ENCODE peak calls at places on chromosomes 11 and 22, in nine cellular contexts. One of them, this sample, is unnamed.

GRCh38 chr22:18076060-18076497 is 1.7 kb upstream of the PEX26 start:
- DNase-seq in AG04450: peak
- DNase-seq in LNCaP clone FGC: peak
- DNase-seq in CD14-positive monocyte: no peak
- DNase-seq in fibroblast of pulmonary artery: peak
- DNase-seq in colonic mucosa: peak
- DNase-seq in testis: peak
- DNase-seq in CD4-positive, alpha-beta T cell: peak
- DNase-seq in AG09309: peak
- DNase-seq in this sample: peak

GRCh38 chr11:60890696-60891095 is 15.7 kb downstream of the PRPF19 start:
- DNase-seq in AG04450: no peak
- DNase-seq in LNCaP clone FGC: no peak
- DNase-seq in CD14-positive monocyte: no peak
- DNase-seq in fibroblast of pulmonary artery: no peak
- DNase-seq in colonic mucosa: no peak
- DNase-seq in testis: no peak
- DNase-seq in CD4-positive, alpha-beta T cell: no peak
- DNase-seq in AG09309: no peak
- DNase-seq in this sample: no peak

GRCh38 chr11:126968915-126969314 is 31.7 kb downstream of the KIRREL3 start:
- DNase-seq in AG04450: no peak
- DNase-seq in LNCaP clone FGC: no peak
- DNase-seq in CD14-positive monocyte: no peak
- DNase-seq in fibroblast of pulmonary artery: no peak
- DNase-seq in colonic mucosa: no peak
- DNase-seq in testis: peak
- DNase-seq in CD4-positive, alpha-beta T cell: no peak
- DNase-seq in AG09309: no peak
- DNase-seq in this sample: no peak

GRCh38 chr11:72441647-72442267 is 7.4 kb upstream of the CLPB start:
- DNase-seq in AG04450: no peak
- DNase-seq in LNCaP clone FGC: no peak
- DNase-seq in CD14-positive monocyte: no peak
- DNase-seq in fibroblast of pulmonary artery: peak
- DNase-seq in colonic mucosa: no peak
- DNase-seq in testis: peak
- DNase-seq in CD4-positive, alpha-beta T cell: no peak
- DNase-seq in AG09309: no peak
- DNase-seq in this sample: no peak

GRCh38 chr11:92136792-92137191 is 87.8 kb upstream of the FAT3 start:
- DNase-seq in AG04450: no peak
- DNase-seq in LNCaP clone FGC: no peak
- DNase-seq in CD14-positive monocyte: no peak
- DNase-seq in fibroblast of pulmonary artery: no peak
- DNase-seq in colonic mucosa: no peak
- DNase-seq in testis: no peak
- DNase-seq in CD4-positive, alpha-beta T cell: no peak
- DNase-seq in AG09309: no peak
- DNase-seq in this sample: no peak

GRCh38 chr11:1333091-1333772 is 23.8 kb upstream of the TOLLIP start:
- DNase-seq in AG04450: no peak
- DNase-seq in LNCaP clone FGC: no peak
- DNase-seq in CD14-positive monocyte: no peak
- DNase-seq in fibroblast of pulmonary artery: no peak
- DNase-seq in colonic mucosa: no peak
- DNase-seq in testis: no peak
- DNase-seq in CD4-positive, alpha-beta T cell: no peak
- DNase-seq in AG09309: no peak
- DNase-seq in this sample: no peak

GRCh38 chr11:58192229-58192628 is 3.4 kb downstream of the OR9Q2 start:
- DNase-seq in AG04450: no peak
- DNase-seq in LNCaP clone FGC: no peak
- DNase-seq in CD14-positive monocyte: no peak
- DNase-seq in fibroblast of pulmonary artery: no peak
- DNase-seq in colonic mucosa: peak
- DNase-seq in testis: no peak
- DNase-seq in CD4-positive, alpha-beta T cell: no peak
- DNase-seq in AG09309: no peak
- DNase-seq in this sample: no peak

GRCh38 chr11:111949519-111950426 is 12.6 kb downstream of the DIXDC1 start:
- DNase-seq in AG04450: no peak
- DNase-seq in LNCaP clone FGC: no peak
- DNase-seq in CD14-positive monocyte: no peak
- DNase-seq in fibroblast of pulmonary artery: no peak
- DNase-seq in colonic mucosa: no peak
- DNase-seq in testis: no peak
- DNase-seq in CD4-positive, alpha-beta T cell: no peak
- DNase-seq in AG09309: no peak
- DNase-seq in this sample: no peak

GRCh38 chr22:35732116-35732515 is 14.4 kb downstream of the APOL5 start:
- DNase-seq in AG04450: no peak
- DNase-seq in LNCaP clone FGC: no peak
- DNase-seq in CD14-positive monocyte: no peak
- DNase-seq in fibroblast of pulmonary artery: no peak
- DNase-seq in colonic mucosa: no peak
- DNase-seq in testis: no peak
- DNase-seq in CD4-positive, alpha-beta T cell: no peak
- DNase-seq in AG09309: no peak
- DNase-seq in this sample: no peak

GRCh38 chr11:21810650-21811049 is 382.2 kb upstream of the ANO5 start:
- DNase-seq in AG04450: no peak
- DNase-seq in LNCaP clone FGC: no peak
- DNase-seq in CD14-positive monocyte: no peak
- DNase-seq in fibroblast of pulmonary artery: peak
- DNase-seq in colonic mucosa: no peak
- DNase-seq in testis: no peak
- DNase-seq in CD4-positive, alpha-beta T cell: no peak
- DNase-seq in AG09309: no peak
- DNase-seq in this sample: no peak

GRCh38 chr11:125305346-125305745 is 140.8 kb downstream of the PKNOX2 start:
- DNase-seq in AG04450: no peak
- DNase-seq in LNCaP clone FGC: no peak
- DNase-seq in CD14-positive monocyte: no peak
- DNase-seq in fibroblast of pulmonary artery: no peak
- DNase-seq in colonic mucosa: no peak
- DNase-seq in testis: no peak
- DNase-seq in CD4-positive, alpha-beta T cell: no peak
- DNase-seq in AG09309: no peak
- DNase-seq in this sample: no peak

GRCh38 chr11:92909214-92909613 is 60.2 kb upstream of the MTNR1B start:
- DNase-seq in AG04450: no peak
- DNase-seq in LNCaP clone FGC: no peak
- DNase-seq in CD14-positive monocyte: no peak
- DNase-seq in fibroblast of pulmonary artery: no peak
- DNase-seq in colonic mucosa: no peak
- DNase-seq in testis: no peak
- DNase-seq in CD4-positive, alpha-beta T cell: no peak
- DNase-seq in AG09309: no peak
- DNase-seq in this sample: no peak

GRCh38 chr22:36362819-36363377 is 24.9 kb downstream of the MYH9 start:
- DNase-seq in AG04450: no peak
- DNase-seq in LNCaP clone FGC: no peak
- DNase-seq in CD14-positive monocyte: peak
- DNase-seq in fibroblast of pulmonary artery: no peak
- DNase-seq in colonic mucosa: no peak
- DNase-seq in testis: no peak
- DNase-seq in CD4-positive, alpha-beta T cell: no peak
- DNase-seq in AG09309: no peak
- DNase-seq in this sample: no peak

GRCh38 chr11:92495107-92495793 is 270.6 kb downstream of the FAT3 start:
- DNase-seq in AG04450: no peak
- DNase-seq in LNCaP clone FGC: no peak
- DNase-seq in CD14-positive monocyte: no peak
- DNase-seq in fibroblast of pulmonary artery: no peak
- DNase-seq in colonic mucosa: no peak
- DNase-seq in testis: no peak
- DNase-seq in CD4-positive, alpha-beta T cell: no peak
- DNase-seq in AG09309: no peak
- DNase-seq in this sample: no peak

GRCh38 chr11:6627762-6628241 is 8.6 kb upstream of the TPP1 start:
- DNase-seq in AG04450: no peak
- DNase-seq in LNCaP clone FGC: no peak
- DNase-seq in CD14-positive monocyte: no peak
- DNase-seq in fibroblast of pulmonary artery: no peak
- DNase-seq in colonic mucosa: no peak
- DNase-seq in testis: no peak
- DNase-seq in CD4-positive, alpha-beta T cell: no peak
- DNase-seq in AG09309: no peak
- DNase-seq in this sample: peak

GRCh38 chr22:34105461-34106062 is 185.3 kb upstream of the LARGE1 start:
- DNase-seq in AG04450: no peak
- DNase-seq in LNCaP clone FGC: peak
- DNase-seq in CD14-positive monocyte: no peak
- DNase-seq in fibroblast of pulmonary artery: no peak
- DNase-seq in colonic mucosa: peak
- DNase-seq in testis: peak
- DNase-seq in CD4-positive, alpha-beta T cell: no peak
- DNase-seq in AG09309: no peak
- DNase-seq in this sample: peak

GRCh38 chr22:29202231-29203192 is 3.2 kb upstream of the EMID1 start:
- DNase-seq in AG04450: no peak
- DNase-seq in LNCaP clone FGC: no peak
- DNase-seq in CD14-positive monocyte: peak
- DNase-seq in fibroblast of pulmonary artery: peak
- DNase-seq in colonic mucosa: peak
- DNase-seq in testis: no peak
- DNase-seq in CD4-positive, alpha-beta T cell: peak
- DNase-seq in AG09309: no peak
- DNase-seq in this sample: peak
- TF ChIP-seq CTCF in AG04450: peak
- TF ChIP-seq CTCF in LNCaP clone FGC: peak
- TF ChIP-seq CTCF in CD14-positive monocyte: peak
- TF ChIP-seq CTCF in fibroblast of pulmonary artery: peak
- TF ChIP-seq CTCF in colonic mucosa: no peak
- TF ChIP-seq CTCF in testis: peak
- TF ChIP-seq CTCF in CD4-positive, alpha-beta T cell: no peak
- TF ChIP-seq CTCF in AG09309: peak
- TF ChIP-seq CTCF in this sample: peak

DNA sequence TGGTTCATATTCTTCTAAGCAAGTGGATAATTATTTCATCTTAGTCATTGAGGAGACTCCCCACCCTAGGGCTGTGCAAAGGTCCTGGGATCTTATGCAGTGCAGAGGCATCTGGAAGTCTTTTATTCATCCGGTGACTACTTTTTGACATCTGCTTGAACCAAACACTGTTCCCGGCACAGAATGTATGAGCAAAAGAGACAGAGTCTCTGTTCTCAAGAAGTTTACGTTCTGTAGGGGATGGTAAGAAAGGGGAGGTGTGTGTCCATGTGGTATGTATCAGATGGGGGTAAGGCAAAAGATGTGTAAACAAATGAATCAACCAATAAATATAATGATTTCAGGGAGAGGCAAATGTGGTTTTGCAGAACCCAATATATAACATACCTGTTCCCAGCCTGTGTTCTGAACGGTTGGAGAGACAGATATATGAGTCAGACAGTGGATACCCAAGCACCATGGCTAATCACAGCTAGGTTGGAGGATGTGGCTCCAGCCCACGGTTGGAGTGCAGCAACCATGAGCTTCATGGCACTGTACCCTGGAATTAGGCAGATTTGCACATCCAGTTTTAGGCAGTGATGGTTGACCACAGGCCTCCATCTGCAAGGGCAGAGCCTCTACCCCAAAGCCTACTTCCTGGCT is 75.1 kb upstream of the CADM1 start:
- DNase-seq in AG04450: no peak
- DNase-seq in LNCaP clone FGC: no peak
- DNase-seq in CD14-positive monocyte: no peak
- DNase-seq in fibroblast of pulmonary artery: no peak
- DNase-seq in colonic mucosa: no peak
- DNase-seq in testis: no peak
- DNase-seq in CD4-positive, alpha-beta T cell: no peak
- DNase-seq in AG09309: no peak
- DNase-seq in this sample: no peak
- TF ChIP-seq CTCF in AG04450: no peak
- TF ChIP-seq CTCF in LNCaP clone FGC: no peak
- TF ChIP-seq CTCF in CD14-positive monocyte: no peak
- TF ChIP-seq CTCF in fibroblast of pulmonary artery: no peak
- TF ChIP-seq CTCF in colonic mucosa: no peak
- TF ChIP-seq CTCF in testis: no peak
- TF ChIP-seq CTCF in CD4-positive, alpha-beta T cell: no peak
- TF ChIP-seq CTCF in AG09309: no peak
- TF ChIP-seq CTCF in this sample: no peak

GRCh38 chr11:45606514-45607024 is 58.9 kb downstream of the CHST1 start:
- DNase-seq in AG04450: no peak
- DNase-seq in LNCaP clone FGC: no peak
- DNase-seq in CD14-positive monocyte: no peak
- DNase-seq in fibroblast of pulmonary artery: no peak
- DNase-seq in colonic mucosa: no peak
- DNase-seq in testis: peak
- DNase-seq in CD4-positive, alpha-beta T cell: no peak
- DNase-seq in AG09309: no peak
- DNase-seq in this sample: no peak
- TF ChIP-seq CTCF in AG04450: no peak
- TF ChIP-seq CTCF in LNCaP clone FGC: no peak
- TF ChIP-seq CTCF in CD14-positive monocyte: no peak
- TF ChIP-seq CTCF in fibroblast of pulmonary artery: no peak
- TF ChIP-seq CTCF in colonic mucosa: no peak
- TF ChIP-seq CTCF in testis: no peak
- TF ChIP-seq CTCF in CD4-positive, alpha-beta T cell: no peak
- TF ChIP-seq CTCF in AG09309: no peak
- TF ChIP-seq CTCF in this sample: no peak

DNA sequence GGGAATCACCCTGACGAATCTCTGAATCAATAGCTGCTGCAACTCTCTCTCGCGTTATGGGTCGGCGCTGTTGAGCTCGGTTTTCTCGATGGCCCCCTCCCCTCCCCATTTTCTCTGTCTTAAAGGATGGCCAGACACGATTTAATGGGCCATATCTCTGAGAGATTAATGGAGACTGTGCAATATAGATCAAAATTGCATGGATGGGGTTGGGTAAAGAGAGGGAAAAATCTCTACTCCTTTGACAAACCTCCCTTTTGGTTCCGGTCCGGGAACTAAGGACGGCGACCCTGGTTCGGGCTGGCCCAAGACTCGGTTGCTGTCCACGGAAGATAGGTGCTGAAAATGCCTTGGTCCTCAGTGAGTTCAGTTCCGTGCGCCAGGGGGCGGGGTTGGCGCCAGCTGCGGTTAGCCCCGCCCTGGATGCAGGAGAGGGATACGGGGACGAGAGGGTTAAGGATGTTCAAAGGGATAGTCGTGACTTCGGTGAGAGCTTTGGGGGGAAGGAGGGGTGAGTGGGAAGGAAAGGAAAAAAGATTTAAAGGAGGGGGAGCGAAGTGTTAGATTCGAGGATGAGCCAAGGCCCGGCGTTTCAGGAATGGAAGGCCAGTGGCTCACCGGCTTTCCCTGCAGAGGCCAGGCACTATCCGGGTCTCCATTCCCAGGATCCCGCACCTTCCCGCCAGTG is 103.6 kb upstream of the HSD17B12 start:
- DNase-seq in AG04450: no peak
- DNase-seq in LNCaP clone FGC: peak
- DNase-seq in CD14-positive monocyte: no peak
- DNase-seq in fibroblast of pulmonary artery: peak
- DNase-seq in colonic mucosa: peak
- DNase-seq in testis: peak
- DNase-seq in CD4-positive, alpha-beta T cell: no peak
- DNase-seq in AG09309: no peak
- DNase-seq in this sample: peak
- TF ChIP-seq CTCF in AG04450: peak
- TF ChIP-seq CTCF in LNCaP clone FGC: peak
- TF ChIP-seq CTCF in CD14-positive monocyte: peak
- TF ChIP-seq CTCF in fibroblast of pulmonary artery: peak
- TF ChIP-seq CTCF in colonic mucosa: no peak
- TF ChIP-seq CTCF in testis: peak
- TF ChIP-seq CTCF in CD4-positive, alpha-beta T cell: no peak
- TF ChIP-seq CTCF in AG09309: peak
- TF ChIP-seq CTCF in this sample: peak

This sample was measured in GM13977.